ENCODE peak calls at places on chromosomes 11 and 22, in five cellular contexts. F is neural progenitor cell, X is PC-3, N is GM23248, W is OCI-LY7. K is an unnamed sample.

GRCh38 chr22:49567894-49568750 is 259.6 kb downstream of the BRD1 start:
- DNase-seq in X (no peak), W (no peak), F (no peak), N (no peak), K (no peak)

GRCh38 chr11:110797453-110797852 is 85.2 kb upstream of the ARHGAP20 start:
- DNase-seq in F (no peak), X (no peak), N (peak), W (no peak), K (no peak)

GRCh38 chr11:23727821-23728220 is 769.0 kb upstream of the LUZP2 start:
- DNase-seq in N (peak), X (peak), W (no peak), F (no peak), K (no peak)

GRCh38 chr11:848988-849824 is 6.6 kb downstream of the TSPAN4 start:
- DNase-seq in W (peak), X (no peak), N (no peak), F (peak), K (peak)

GRCh38 chr11:20363500-20364411 is at the start of gene HTATIP2:
- DNase-seq in W (no peak), N (peak), F (peak), X (peak), K (no peak)

GRCh38 chr11:35144103-35144741 is 5.3 kb downstream of the CD44 start:
- DNase-seq in F (no peak), W (peak), N (peak), X (peak), K (no peak)

GRCh38 chr11:63613517-63614135 is 607 bp downstream of the PLAAT3 start:
- DNase-seq in N (peak), X (peak), F (peak), W (no peak), K (peak)

GRCh38 chr11:61967924-61968757 is 707 bp upstream of the FTH1 start:
- DNase-seq in W (peak), X (peak), F (peak), N (peak), K (peak)

GRCh38 chr11:120172921-120173705 is 35.2 kb upstream of the TRIM29 start:
- DNase-seq in X (no peak), N (no peak), F (no peak), W (no peak), K (peak)

GRCh38 chr11:2752923-2753322 is 53.1 kb upstream of the KCNQ1OT1 start:
- DNase-seq in X (no peak), W (no peak), N (no peak), F (no peak), K (no peak)

GRCh38 chr11:64878494-64879225 is at the start of gene EHD1:
- DNase-seq in F (peak), W (peak), N (peak), X (peak), K (peak)

GRCh38 chr11:133576351-133576750 is 44.0 kb upstream of the OPCML start:
- DNase-seq in N (no peak), X (no peak), F (peak), W (no peak), K (peak)

GRCh38 chr11:1746516-1746931 is 3.9 kb downstream of the IFITM10 start:
- DNase-seq in N (no peak), F (no peak), X (no peak), W (no peak), K (peak)

GRCh38 chr22:31344369-31345330 is 1.5 kb downstream of the PATZ1 start:
- DNase-seq in N (peak), F (peak), W (peak), X (peak), K (peak)

GRCh38 chr22:27748355-27749168 is 53.0 kb downstream of the MN1 start:
- DNase-seq in N (peak), X (no peak), F (peak), W (no peak), K (no peak)

GRCh38 chr11:38788591-38788990 is 2190.6 kb upstream of the RAG2 start:
- DNase-seq in W (no peak), F (no peak), N (no peak), X (no peak), K (no peak)

GRCh38 chr11:23406131-23406819 is 546.0 kb upstream of the CCDC179 start:
- DNase-seq in W (no peak), N (no peak), F (no peak), X (no peak), K (no peak)

GRCh38 chr11:34358258-34358665 is 452 bp upstream of the ABTB2 start:
- DNase-seq in W (no peak), N (peak), F (peak), X (peak), K (no peak)

GRCh38 chr11:126739499-126740145 is 260.9 kb downstream of the KIRREL3 start:
- DNase-seq in F (no peak), N (peak), W (no peak), X (no peak), K (no peak)

GRCh38 chr11:70568504-70569172 is 170.3 kb downstream of the CTTN start:
- DNase-seq in N (peak), X (no peak), W (no peak), F (peak), K (peak)

GRCh38 chr11:103877221-103877620 is 159.2 kb upstream of the DDI1 start:
- DNase-seq in X (peak), F (no peak), W (peak), N (peak), K (no peak)

GRCh38 chr22:30344447-30345200 is 12.1 kb downstream of the SF3A1 start:
- DNase-seq in F (no peak), W (no peak), X (no peak), N (no peak), K (no peak)

GRCh38 chr11:35618497-35619029 is 303 bp downstream of the FJX1 start:
- DNase-seq in W (no peak), N (peak), X (peak), F (peak), K (peak)

GRCh38 chr11:79390923-79391322 is 49.9 kb downstream of the TENM4 start:
- DNase-seq in X (no peak), W (no peak), F (no peak), N (peak), K (no peak)

GRCh38 chr11:65435981-65436411 is 13.4 kb downstream of the NEAT1 start:
- DNase-seq in F (no peak), X (no peak), W (no peak), N (peak), K (no peak)

GRCh38 chr11:117690484-117691205 is 106.4 kb downstream of the DSCAML1 start:
- DNase-seq in N (no peak), F (no peak), X (no peak), W (no peak), K (no peak)

GRCh38 chr11:10208045-10208674 is 85.9 kb downstream of the SBF2 start:
- DNase-seq in X (peak), F (peak), N (peak), W (peak), K (peak)

GRCh38 chr11:26943636-26944035 is 50.3 kb upstream of the FIBIN start:
- DNase-seq in N (no peak), X (no peak), W (no peak), F (peak), K (no peak)

GRCh38 chr11:134532921-134533421 is 120.9 kb upstream of the B3GAT1 start:
- DNase-seq in N (no peak), F (no peak), X (no peak), W (no peak), K (no peak)

GRCh38 chr11:63610604-63611394 is 3.4 kb downstream of the PLAAT3 start:
- DNase-seq in W (no peak), X (no peak), F (peak), N (no peak), K (no peak)

GRCh38 chr11:35619754-35620640 is 1.7 kb downstream of the FJX1 start:
- DNase-seq in N (no peak), F (peak), W (no peak), X (peak), K (peak)

GRCh38 chr11:65786008-65786785 is 666 bp upstream of the OVOL1 start:
- DNase-seq in W (no peak), N (peak), F (peak), X (no peak), K (peak)

GRCh38 chr22:46007003-46007847 is 30.3 kb upstream of the WNT7B start:
- DNase-seq in N (peak), X (peak), F (no peak), W (no peak), K (peak)

GRCh38 chr22:31173386-31174145 is 13.6 kb downstream of the RNF185 start:
- DNase-seq in N (peak), X (peak), F (no peak), W (no peak), K (no peak)

GRCh38 chr11:12901272-12901671 is 107.8 kb upstream of the RASSF10 start:
- DNase-seq in F (no peak), W (peak), X (no peak), N (peak), K (no peak)

DNA sequence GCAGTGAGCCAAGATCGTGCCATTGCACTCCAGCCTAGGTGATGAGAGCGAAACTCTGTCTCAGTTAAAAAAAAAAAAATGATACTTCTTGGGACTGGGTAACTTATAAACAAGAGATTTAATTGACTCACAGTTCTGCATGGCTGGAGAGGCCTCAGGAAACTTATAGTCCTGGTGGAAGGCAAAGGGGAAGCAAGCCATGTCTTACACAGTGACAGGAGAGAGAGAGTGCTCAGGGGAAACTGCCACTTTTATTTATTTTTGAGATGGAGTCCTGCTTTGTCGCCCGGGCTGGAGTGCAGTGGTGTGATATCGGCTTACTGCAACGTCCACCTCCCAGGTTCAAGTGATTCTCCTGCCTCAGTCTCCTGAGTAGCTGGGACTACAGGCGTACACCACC is 8.2 kb downstream of the SDF2L1 start:
- DNase-seq in N (no peak), X (no peak), F (no peak), W (no peak), K (no peak)
- H3K27ac ChIP-seq in N (no peak), X (no peak), F (no peak), W (no peak), K (no peak)

GRCh38 chr22:39580795-39581194 is 10.2 kb downstream of the CACNA1I start:
- DNase-seq in X (no peak), F (no peak), N (no peak), W (no peak), K (no peak)
- TF ChIP-seq EZH2phosphoT487 in X (no peak), F (no peak), N (no peak), W (no peak), K (no peak)

DNA sequence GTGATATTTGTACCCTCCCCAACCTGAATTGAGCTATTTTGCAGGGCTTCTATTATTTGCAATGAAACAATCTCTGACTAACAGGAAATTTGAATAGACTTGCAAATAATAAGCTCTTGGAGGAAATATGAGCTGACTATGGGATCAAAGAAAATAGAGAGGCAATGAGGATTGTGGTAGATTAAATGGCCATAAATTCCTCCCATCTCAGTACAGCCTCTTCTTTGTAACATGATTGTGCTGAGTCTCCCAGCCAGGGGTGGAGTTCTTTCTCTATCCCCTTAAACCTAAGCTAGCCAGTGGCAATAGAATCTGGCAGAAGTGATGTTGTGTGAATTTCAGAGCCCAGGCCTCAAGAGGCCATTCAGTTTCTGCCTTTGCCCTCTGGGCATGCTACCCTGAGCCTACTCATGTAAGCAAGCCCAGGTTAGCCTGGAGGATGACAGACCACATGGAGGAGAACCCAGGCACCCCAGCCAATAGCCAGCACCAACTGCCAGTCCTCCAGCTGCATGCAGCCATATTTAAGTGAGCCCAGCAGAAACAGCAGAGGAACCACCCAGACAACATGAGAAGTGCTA is 86.8 kb upstream of the TP53I11 start:
- DNase-seq in F (no peak), W (no peak), X (peak), N (no peak), K (no peak)
- H3K27ac ChIP-seq in F (no peak), W (no peak), X (peak), N (no peak), K (no peak)

GRCh38 chr11:87355614-87356013 is 317.9 kb downstream of the TMEM135 start:
- DNase-seq in W (no peak), N (no peak), F (no peak), X (no peak), K (no peak)

GRCh38 chr11:87361891-87362290 is 324.2 kb downstream of the TMEM135 start:
- DNase-seq in X (no peak), F (no peak), W (no peak), N (no peak), K (no peak)

GRCh38 chr11:87358461-87358860 is 320.7 kb downstream of the TMEM135 start:
- DNase-seq in W (peak), X (no peak), F (no peak), N (no peak), K (no peak)

GRCh38 chr11:87356428-87356827 is 318.7 kb downstream of the TMEM135 start:
- DNase-seq in W (peak), F (no peak), N (no peak), X (no peak), K (no peak)

GRCh38 chr11:87359401-87359800 is 321.7 kb downstream of the TMEM135 start:
- DNase-seq in X (peak), W (peak), N (no peak), F (no peak), K (no peak)
- TF ChIP-seq EZH2phosphoT487 in X (no peak), W (no peak), N (no peak), F (no peak), K (no peak)

DNA sequence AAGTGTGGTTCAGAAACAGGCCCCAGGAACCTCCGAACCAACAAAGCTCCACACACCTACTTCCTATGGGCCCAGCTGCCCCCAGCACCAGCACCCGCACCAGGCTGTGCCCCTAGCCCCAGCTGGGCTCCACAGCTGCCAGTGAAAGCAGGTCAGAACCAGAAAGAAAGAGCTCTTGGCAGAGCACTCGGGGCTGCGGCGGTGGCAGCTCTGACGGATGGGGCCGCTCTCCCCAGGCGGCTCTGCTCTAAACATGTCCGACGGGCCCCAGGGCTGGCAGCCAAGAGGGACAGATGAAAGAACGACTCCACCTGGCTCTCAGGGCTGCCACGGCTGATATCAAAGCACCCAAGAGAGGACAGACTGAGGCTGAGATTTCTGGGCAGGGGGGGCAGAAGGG is 25.7 kb downstream of the LRFN4 start:
- DNase-seq in N (no peak), X (no peak), F (no peak), W (no peak), K (no peak)
- H3K27ac ChIP-seq in N (no peak), X (no peak), F (peak), W (no peak), K (no peak)

DNA sequence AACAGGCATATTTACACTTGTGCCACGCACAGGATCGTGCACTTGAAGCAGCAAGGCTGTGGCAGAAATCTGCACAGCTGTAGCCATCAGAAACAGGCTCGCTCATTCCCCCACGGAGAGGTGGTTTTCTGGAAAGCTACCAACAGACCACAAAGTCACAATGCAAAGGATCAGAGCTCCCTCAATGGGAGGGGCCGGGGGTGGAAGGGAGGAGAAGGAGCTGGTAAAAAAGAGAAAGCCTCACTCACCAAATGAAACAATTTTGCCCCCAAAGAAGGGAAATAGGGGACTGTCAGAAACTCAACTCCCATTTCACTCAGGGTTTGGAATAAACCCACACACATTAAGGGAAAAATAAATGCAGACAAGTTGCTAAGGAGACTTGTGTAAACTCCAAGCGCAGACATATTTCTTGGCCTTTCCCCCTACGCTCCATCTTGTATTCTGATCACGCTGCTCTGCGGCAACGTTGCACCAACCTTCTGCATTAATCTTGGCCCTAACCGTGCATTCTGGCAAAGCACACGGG is 43.2 kb upstream of the BLID start:
- DNase-seq in N (peak), W (no peak), X (peak), F (peak), K (peak)
- TF ChIP-seq EZH2phosphoT487 in N (no peak), W (no peak), X (no peak), F (no peak), K (no peak)

GRCh38 chr11:69310934-69311766 is 17.2 kb downstream of the MYEOV start:
- DNase-seq in X (no peak), W (no peak), F (no peak), N (no peak), K (no peak)
- H3K27ac ChIP-seq in X (no peak), W (no peak), F (no peak), N (no peak), K (no peak)

GRCh38 chr22:37338539-37339246 is 56.4 kb downstream of the CYTH4 start:
- DNase-seq in X (peak), F (no peak), W (no peak), N (no peak), K (no peak)

GRCh38 chr22:37335819-37336199 is 53.5 kb downstream of the CYTH4 start:
- DNase-seq in X (no peak), W (no peak), F (peak), N (no peak), K (no peak)

GRCh38 chr22:37336474-37337028 is 54.2 kb downstream of the CYTH4 start:
- DNase-seq in F (no peak), X (peak), W (no peak), N (no peak), K (no peak)

GRCh38 chr22:37334859-37335818 is 52.8 kb downstream of the CYTH4 start:
- DNase-seq in W (no peak), F (peak), X (peak), N (peak), K (peak)

GRCh38 chr22:37337204-37337943 is 55.1 kb downstream of the CYTH4 start:
- DNase-seq in W (no peak), N (peak), X (peak), F (no peak), K (no peak)
- TF ChIP-seq EZH2phosphoT487 in W (no peak), N (no peak), X (no peak), F (no peak), K (no peak)

GRCh38 chr11:128036556-128037093 is 550.7 kb downstream of the ETS1 start:
- DNase-seq in F (no peak), W (no peak), X (no peak), N (peak), K (no peak)

GRCh38 chr11:128039140-128040021 is 548.0 kb downstream of the ETS1 start:
- DNase-seq in F (no peak), N (peak), W (no peak), X (peak), K (no peak)

GRCh38 chr11:128040603-128041002 is 546.8 kb downstream of the ETS1 start:
- DNase-seq in F (no peak), W (no peak), X (peak), N (peak), K (peak)

GRCh38 chr11:128036006-128036405 is 551.4 kb downstream of the ETS1 start:
- DNase-seq in F (no peak), W (no peak), X (no peak), N (no peak), K (no peak)
- H3K27ac ChIP-seq in F (no peak), W (no peak), X (no peak), N (no peak), K (no peak)

K was measured in SK-N-SH.